ENCODE peak calls at places on chromosomes 11 and 22, in six cellular contexts. O, C, X, F, Z and R are unnamed samples.

GRCh38 chr22:46538816-46539163 is 1.4 kb upstream of the CELSR1 start:
- DNase-seq in O (no peak), C (no peak), X (no peak), F (no peak), Z (peak), R (peak)

GRCh38 chr22:39253427-39254070 is 8.8 kb upstream of the PDGFB start:
- DNase-seq in O (peak), C (peak), X (peak), F (no peak), Z (peak), R (peak)

GRCh38 chr11:19849107-19849789 is 136.6 kb downstream of the NAV2 start:
- DNase-seq in O (no peak), C (no peak), X (no peak), F (no peak), Z (peak), R (peak)

GRCh38 chr11:56783448-56784041 is 35.0 kb upstream of the OR9G4 start:
- DNase-seq in O (peak), C (peak), X (peak), F (peak), Z (peak), R (peak)

GRCh38 chr11:67504950-67505561 is at the start of gene PITPNM1:
- DNase-seq in O (peak), C (peak), X (peak), F (peak), Z (peak), R (peak)

GRCh38 chr11:64278576-64279190 is 5.8 kb downstream of the BAD start:
- DNase-seq in O (no peak), C (no peak), X (no peak), F (no peak), Z (no peak), R (no peak)

GRCh38 chr11:70619591-70619990 is 221.3 kb downstream of the CTTN start:
- DNase-seq in O (no peak), C (no peak), X (no peak), F (no peak), Z (no peak), R (no peak)

GRCh38 chr22:37999640-38000272 is 15.4 kb upstream of the SOX10 start:
- DNase-seq in O (peak), C (peak), X (peak), F (no peak), Z (peak), R (peak)

GRCh38 chr22:50282361-50283144 is 12.4 kb upstream of the MAPK11 start:
- DNase-seq in O (peak), C (no peak), X (no peak), F (no peak), Z (peak), R (peak)

GRCh38 chr22:36764641-36765040 is 11.3 kb downstream of the IFT27 start:
- DNase-seq in O (no peak), C (no peak), X (no peak), F (no peak), Z (no peak), R (no peak)

GRCh38 chr11:117081908-117082307 is 16.3 kb downstream of the SIK3 start:
- DNase-seq in O (no peak), C (no peak), X (no peak), F (no peak), Z (no peak), R (no peak)

GRCh38 chr11:110034816-110035215 is 58.4 kb upstream of the ZC3H12C start:
- DNase-seq in O (no peak), C (no peak), X (no peak), F (no peak), Z (no peak), R (no peak)

GRCh38 chr11:19987243-19987870 is 172.9 kb downstream of the DBX1 start:
- DNase-seq in O (no peak), C (no peak), X (no peak), F (no peak), Z (no peak), R (no peak)

GRCh38 chr11:47514825-47515647 is 37.9 kb downstream of the CELF1 start:
- DNase-seq in O (no peak), C (no peak), X (peak), F (no peak), Z (peak), R (peak)

GRCh38 chr11:45053736-45054446 is 92.5 kb upstream of the PRDM11 start:
- DNase-seq in O (no peak), C (no peak), X (no peak), F (no peak), Z (no peak), R (no peak)

GRCh38 chr11:14908214-14908880 is 16.3 kb upstream of the CYP2R1 start:
- DNase-seq in O (peak), C (peak), X (peak), F (peak), Z (peak), R (peak)

GRCh38 chr22:28112548-28113043 is 193.5 kb upstream of the PITPNB start:
- DNase-seq in O (peak), C (peak), X (peak), F (no peak), Z (peak), R (peak)

GRCh38 chr11:73759520-73760065 is 1.3 kb downstream of the RAB6A start:
- DNase-seq in O (no peak), C (no peak), X (peak), F (no peak), Z (peak), R (peak)

GRCh38 chr11:126853732-126854131 is 146.8 kb downstream of the KIRREL3 start:
- DNase-seq in O (no peak), C (no peak), X (no peak), F (no peak), Z (no peak), R (no peak)

GRCh38 chr11:42972741-42973140 is 339.1 kb upstream of the API5 start:
- DNase-seq in O (no peak), C (no peak), X (no peak), F (no peak), Z (no peak), R (no peak)

GRCh38 chr11:1763796-1764661 is at the start of gene CTSD:
- DNase-seq in O (peak), C (peak), X (peak), F (peak), Z (peak), R (peak)

GRCh38 chr11:44351006-44351660 is 41.2 kb upstream of the ALX4 start:
- DNase-seq in O (no peak), C (no peak), X (no peak), F (peak), Z (no peak), R (no peak)

GRCh38 chr11:12674936-12675696 is 895 bp downstream of the TEAD1 start:
- DNase-seq in O (no peak), C (no peak), X (peak), F (no peak), Z (no peak), R (peak)

GRCh38 chr11:8059571-8060011 is 21.4 kb upstream of the TUB start:
- DNase-seq in O (no peak), C (no peak), X (no peak), F (no peak), Z (no peak), R (no peak)

GRCh38 chr22:23913306-23913660 is 19.1 kb downstream of the MIF start:
- DNase-seq in O (no peak), C (no peak), X (no peak), F (no peak), Z (no peak), R (no peak)

GRCh38 chr11:19187101-19187500 is 14.7 kb downstream of the CSRP3 start:
- DNase-seq in O (no peak), C (no peak), X (no peak), F (no peak), Z (peak), R (peak)

GRCh38 chr22:29700206-29700948 is 19.4 kb upstream of the CABP7 start:
- DNase-seq in O (no peak), C (no peak), X (no peak), F (no peak), Z (no peak), R (no peak)

GRCh38 chr22:46967445-46968358 is 205.3 kb downstream of the TBC1D22A start:
- DNase-seq in O (no peak), C (no peak), X (no peak), F (no peak), Z (no peak), R (no peak)

GRCh38 chr11:34565417-34566208 is 52.0 kb upstream of the ELF5 start:
- DNase-seq in O (no peak), C (peak), X (no peak), F (no peak), Z (no peak), R (no peak)

GRCh38 chr22:50516891-50517290 is 8.5 kb downstream of the SCO2 start:
- DNase-seq in O (no peak), C (no peak), X (no peak), F (no peak), Z (no peak), R (no peak)

GRCh38 chr11:72015511-72016061 is 16.9 kb downstream of the IL18BP start:
- DNase-seq in O (no peak), C (no peak), X (no peak), F (no peak), Z (no peak), R (no peak)

GRCh38 chr22:36081023-36081431 is 52.4 kb upstream of the RBFOX2 start:
- DNase-seq in O (no peak), C (no peak), X (no peak), F (no peak), Z (peak), R (peak)

GRCh38 chr11:30423886-30424285 is 101.0 kb downstream of the ARL14EP start:
- DNase-seq in O (no peak), C (no peak), X (no peak), F (no peak), Z (no peak), R (no peak)

GRCh38 chr11:84089072-84090057 is 803.2 kb upstream of the CCDC90B start:
- DNase-seq in O (no peak), C (no peak), X (peak), F (no peak), Z (no peak), R (no peak)